ENCODE peak calls at places on chromosomes 3 and 15, in six cellular contexts. C is tibial nerve, L is uterus, O is adrenal gland, X is suprapubic skin, D is prostate gland. M is an unnamed sample.

GRCh38 chr3:177827517-177828249 is 630.4 kb upstream of the TBL1XR1 start:
- DNase-seq in C (no peak), O (no peak), L (no peak), D (no peak), X (no peak), M (no peak)

GRCh38 chr3:9211155-9211950 is 38.1 kb downstream of the SRGAP3 start:
- DNase-seq in L (no peak), C (no peak), X (no peak), O (no peak), D (no peak), M (peak)

GRCh38 chr3:46440531-46441294 is 24.0 kb downstream of the LTF start:
- DNase-seq in O (no peak), C (no peak), L (no peak), D (no peak), X (no peak), M (no peak)

GRCh38 chr15:83570756-83571155 is 83.2 kb upstream of the ADAMTSL3 start:
- DNase-seq in X (no peak), L (no peak), D (no peak), C (no peak), O (no peak), M (no peak)

GRCh38 chr3:179149239-179149887 is 1.2 kb downstream of the PIK3CA start:
- DNase-seq in X (no peak), C (no peak), D (peak), L (peak), O (peak), M (peak)

GRCh38 chr3:134249935-134250716 is 533 bp downstream of the RYK start:
- DNase-seq in C (peak), O (peak), L (peak), D (peak), X (peak), M (peak)

GRCh38 chr15:59206623-59207183 is at the start of gene LDHAL6B:
- DNase-seq in D (no peak), X (no peak), O (no peak), L (no peak), C (no peak), M (no peak)

GRCh38 chr3:54936561-54936960 is 8.7 kb upstream of the LRTM1 start:
- DNase-seq in O (no peak), X (no peak), C (no peak), D (no peak), L (no peak), M (no peak)

GRCh38 chr15:37814847-37815246 is 119.6 kb upstream of the TMCO5A start:
- DNase-seq in O (no peak), X (no peak), C (no peak), D (no peak), L (no peak), M (no peak)

GRCh38 chr3:138479355-138479964 is 45.0 kb downstream of the ESYT3 start:
- DNase-seq in C (no peak), L (no peak), D (no peak), X (no peak), O (no peak), M (no peak)

GRCh38 chr15:48060396-48060795 is 60.4 kb upstream of the SLC24A5 start:
- DNase-seq in L (no peak), C (no peak), X (no peak), D (no peak), O (no peak), M (no peak)

GRCh38 chr3:186340211-186340610 is 21.8 kb downstream of the DGKG start:
- DNase-seq in D (no peak), L (no peak), C (no peak), X (no peak), O (no peak), M (no peak)

GRCh38 chr15:67006089-67007065 is 59.0 kb upstream of the SMAD3 start:
- DNase-seq in L (no peak), D (no peak), O (no peak), C (no peak), X (no peak), M (no peak)

GRCh38 chr15:86082619-86083377 is 3.1 kb downstream of the AGBL1 start:
- DNase-seq in X (no peak), L (no peak), O (no peak), D (no peak), C (no peak), M (no peak)

GRCh38 chr3:16841906-16842709 is 42.6 kb upstream of the PLCL2 start:
- DNase-seq in L (no peak), C (no peak), D (peak), O (no peak), X (peak), M (peak)

GRCh38 chr3:99925584-99925983 is 107.9 kb downstream of the CMSS1 start:
- DNase-seq in C (peak), O (peak), X (no peak), D (peak), L (peak), M (no peak)

GRCh38 chr3:15438988-15439387 is 11.6 kb downstream of the EAF1 start:
- DNase-seq in L (no peak), X (no peak), C (no peak), D (no peak), O (no peak), M (no peak)

GRCh38 chr3:99365396-99365795 is 273.0 kb upstream of the COL8A1 start:
- DNase-seq in X (no peak), L (no peak), C (no peak), D (no peak), O (no peak), M (no peak)

GRCh38 chr3:65483475-65483874 is 555.2 kb downstream of the MAGI1 start:
- DNase-seq in D (peak), C (no peak), O (peak), X (no peak), L (peak), M (peak)

GRCh38 chr15:65286069-65286703 is 497 bp downstream of the PARP16 start:
- DNase-seq in O (no peak), D (peak), X (no peak), L (no peak), C (no peak), M (no peak)

GRCh38 chr3:77254967-77255831 is 215.3 kb downstream of the ROBO2 start:
- DNase-seq in D (peak), O (peak), L (peak), X (no peak), C (no peak), M (peak)

GRCh38 chr3:10753964-10754363 is 62.1 kb upstream of the SLC6A11 start:
- DNase-seq in O (peak), X (peak), L (no peak), C (no peak), D (peak), M (no peak)

GRCh38 chr3:123126051-123126450 is 59.2 kb downstream of the PDIA5 start:
- DNase-seq in D (no peak), C (no peak), L (no peak), X (no peak), O (no peak), M (no peak)

GRCh38 chr3:168952551-168952950 is 711.0 kb downstream of the MECOM start:
- DNase-seq in O (no peak), X (no peak), C (no peak), D (no peak), L (no peak), M (no peak)

GRCh38 chr3:13233487-13234154 is 160.4 kb upstream of the IQSEC1 start:
- DNase-seq in L (no peak), D (no peak), C (no peak), X (no peak), O (no peak), M (no peak)
- H3K4me3 ChIP-seq in L (no peak), D (no peak), C (no peak), X (no peak), O (no peak), M (no peak)

GRCh38 chr15:34793071-34793470 is 2.3 kb downstream of the ACTC1 start:
- DNase-seq in D (no peak), C (no peak), X (no peak), O (no peak), L (no peak), M (no peak)

GRCh38 chr15:34793901-34794300 is 1.4 kb downstream of the ACTC1 start:
- DNase-seq in L (no peak), O (no peak), C (no peak), X (no peak), D (no peak), M (no peak)

GRCh38 chr15:34794590-34795206 is 651 bp downstream of the ACTC1 start:
- DNase-seq in O (no peak), X (no peak), D (no peak), L (no peak), C (no peak), M (no peak)

GRCh38 chr15:34796847-34797246 is 1.5 kb upstream of the ACTC1 start:
- DNase-seq in C (no peak), D (no peak), X (no peak), O (no peak), L (no peak), M (no peak)

DNA sequence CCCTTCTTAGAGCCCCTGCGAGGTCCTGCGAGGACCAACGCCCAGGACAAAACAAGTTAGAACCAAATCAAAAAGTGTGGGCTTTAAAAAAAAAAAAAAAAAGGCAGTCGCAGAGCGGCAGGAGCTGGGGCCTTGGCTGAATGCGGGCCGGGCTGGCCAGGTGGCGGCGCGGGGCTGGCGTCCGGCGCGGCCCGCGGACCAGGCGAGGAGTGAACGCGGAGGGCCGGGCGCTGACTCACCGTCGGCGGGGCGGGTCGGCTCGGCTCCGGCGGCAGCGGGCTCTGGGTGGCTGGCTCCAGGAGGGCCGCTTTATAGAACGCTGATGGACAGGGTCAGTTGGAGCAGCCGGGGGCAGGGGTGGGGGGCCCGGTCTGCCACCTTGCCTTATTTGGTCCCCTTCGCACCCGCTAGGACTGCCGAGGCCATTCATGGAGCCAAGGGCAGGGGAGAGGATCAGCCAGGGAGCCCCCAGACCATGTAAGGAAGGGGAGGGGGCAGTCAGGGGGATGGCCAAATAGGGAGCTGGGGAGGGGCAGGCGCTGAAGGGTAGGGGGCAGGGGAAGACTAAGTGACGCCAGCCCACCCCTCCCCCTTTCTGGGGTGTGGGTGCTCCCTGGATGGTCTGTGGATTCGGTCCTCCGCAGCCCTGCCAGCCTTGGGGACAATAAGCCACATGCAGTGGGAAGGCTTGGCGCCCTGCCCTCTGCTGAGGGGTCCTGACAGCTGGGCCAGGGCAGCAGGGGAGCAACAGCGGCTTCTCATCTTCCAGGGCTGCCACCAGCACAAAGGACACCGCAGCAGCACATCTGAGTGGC is at the start of gene ACTC1:
- DNase-seq in O (peak), L (peak), X (no peak), C (no peak), D (no peak), M (no peak)
- TF ChIP-seq CTCF in O (no peak), L (no peak), X (no peak), C (no peak), D (no peak), M (no peak)

GRCh38 chr15:77487479-77487861 is 66.8 kb downstream of the HMG20A start:
- DNase-seq in C (no peak), X (no peak), L (no peak), O (no peak), D (no peak), M (no peak)
- TF ChIP-seq POLR2A in C (no peak), X (no peak), L (no peak), O (no peak), D (no peak), M (no peak)

DNA sequence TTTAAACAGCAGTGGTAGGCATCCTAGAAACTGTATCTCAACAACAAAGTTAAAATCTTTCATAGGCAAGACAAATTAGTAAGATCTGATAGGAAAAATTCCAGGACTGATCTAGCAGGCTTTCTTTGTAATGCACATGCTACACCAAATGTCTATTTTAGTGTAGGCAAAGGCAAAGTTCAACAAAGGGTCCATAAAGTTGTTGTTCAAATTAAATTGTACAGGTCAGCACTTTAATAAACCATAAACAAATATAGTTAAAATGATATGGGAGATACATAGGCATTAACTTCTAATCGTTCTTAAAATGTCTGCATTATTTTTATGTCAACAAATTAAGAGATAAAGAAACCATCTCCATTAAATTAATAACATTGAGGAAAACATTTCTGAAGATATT is 413.0 kb downstream of the TUSC7 start:
- DNase-seq in O (no peak), X (no peak), L (no peak), D (no peak), C (no peak), M (no peak)
- H3K4me3 ChIP-seq in O (no peak), X (no peak), L (no peak), D (no peak), C (no peak), M (no peak)

GRCh38 chr3:172328282-172328681 is 120.0 kb downstream of the GHSR start:
- DNase-seq in L (no peak), D (no peak), X (no peak), O (no peak), C (no peak), M (no peak)

GRCh38 chr3:172332256-172333041 is 115.8 kb downstream of the GHSR start:
- DNase-seq in C (peak), X (no peak), D (peak), O (peak), L (peak), M (peak)

GRCh38 chr3:172330413-172330812 is 117.8 kb downstream of the GHSR start:
- DNase-seq in C (no peak), O (no peak), L (no peak), D (no peak), X (no peak), M (no peak)

GRCh38 chr3:172326993-172327392 is 121.3 kb downstream of the GHSR start:
- DNase-seq in C (no peak), X (no peak), O (no peak), L (no peak), D (no peak), M (no peak)

DNA sequence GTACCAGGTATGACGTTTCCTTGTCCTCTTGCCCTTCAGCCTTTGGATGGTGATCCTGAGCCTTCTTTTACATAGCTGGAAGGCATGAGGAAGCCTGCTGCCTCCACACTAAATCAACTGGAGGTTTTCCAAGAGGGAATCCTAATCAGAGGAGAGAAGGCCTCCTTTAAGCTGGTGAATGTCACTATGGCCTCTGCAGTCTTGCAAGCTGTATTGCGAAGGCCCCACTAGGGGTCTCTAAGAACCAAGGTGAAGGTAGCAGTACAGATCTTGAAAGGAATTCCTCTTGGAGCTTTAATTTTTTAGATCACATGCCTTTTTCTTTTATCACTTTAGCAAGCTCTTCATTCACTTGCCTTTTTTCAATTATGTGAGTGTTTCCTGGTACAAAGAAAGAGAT is 119.2 kb downstream of the GHSR start:
- DNase-seq in D (no peak), O (no peak), C (no peak), X (no peak), L (no peak), M (no peak)
- TF ChIP-seq CTCF in D (no peak), O (no peak), C (no peak), X (no peak), L (no peak), M (no peak)

DNA sequence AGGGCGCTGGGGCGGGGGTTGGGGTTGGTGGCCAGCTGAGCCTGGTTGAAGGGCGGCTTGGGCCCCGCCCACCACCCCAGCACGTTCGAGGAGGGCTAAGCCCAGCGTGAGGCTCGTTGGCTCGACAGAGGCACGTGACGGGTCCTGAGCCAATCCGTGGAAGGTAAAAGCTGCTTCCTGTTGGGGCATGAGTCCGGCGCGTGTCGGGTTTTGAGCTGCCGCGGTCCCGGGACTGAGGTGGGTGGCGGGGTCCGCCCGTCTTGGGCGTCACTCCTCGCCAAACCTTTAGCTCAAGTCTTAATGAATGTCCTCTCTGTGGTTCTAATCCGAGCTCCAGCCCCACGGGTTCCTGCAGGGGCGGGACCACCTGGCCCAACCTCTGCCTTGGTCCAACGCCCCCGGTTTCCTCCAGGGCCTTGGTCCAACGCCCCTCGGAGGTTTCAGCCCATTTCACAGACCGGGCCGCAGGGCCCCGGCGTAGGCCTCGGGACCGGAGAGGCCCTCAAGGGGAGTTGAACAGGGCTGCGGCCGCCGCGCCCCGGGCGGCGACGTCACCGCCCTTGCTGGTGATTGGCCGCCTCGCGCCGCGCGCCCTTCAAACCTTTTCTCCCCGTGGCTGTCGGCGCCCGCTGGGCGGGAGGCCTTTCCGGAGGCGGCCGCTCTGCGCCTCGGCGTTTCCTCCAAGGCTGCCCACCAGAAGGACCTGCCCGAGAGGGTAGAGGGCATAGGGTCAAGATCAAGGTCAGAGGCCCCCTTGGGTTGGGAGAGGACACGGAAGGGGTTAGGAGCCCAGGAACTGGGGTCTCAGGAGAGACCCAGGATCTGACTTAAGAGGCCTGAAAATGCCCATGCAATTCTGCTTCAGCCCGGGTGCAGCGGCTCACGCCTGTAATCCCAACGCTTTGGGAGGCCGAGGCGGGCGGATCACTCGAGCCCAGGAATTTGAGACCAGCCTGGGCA is at the start of gene RCCD1:
- DNase-seq in X (peak), L (peak), C (peak), D (peak), O (peak), M (peak)
- TF ChIP-seq POLR2A in X (peak), L (peak), C (no peak), D (no peak), O (no peak), M (no peak)

GRCh38 chr15:56804908-56805307 is 71.6 kb upstream of the ZNF280D start:
- DNase-seq in C (no peak), O (no peak), X (no peak), L (no peak), D (no peak), M (no peak)
- H3K4me3 ChIP-seq in C (no peak), O (no peak), X (no peak), L (no peak), D (no peak), M (no peak)

GRCh38 chr3:38247366-38248035 is 18.1 kb upstream of the SLC22A13 start:
- DNase-seq in L (no peak), X (no peak), C (no peak), D (no peak), O (peak), M (no peak)
- TF ChIP-seq CTCF in L (no peak), X (no peak), C (no peak), D (no peak), O (peak), M (no peak)

GRCh38 chr15:22939652-22940061 is 40.5 kb downstream of the CYFIP1 start:
- DNase-seq in D (no peak), X (no peak), O (no peak), L (no peak), C (no peak), M (no peak)
- TF ChIP-seq POLR2A in D (no peak), X (no peak), O (no peak), L (no peak), C (no peak), M (no peak)

M was measured in lower leg skin.